ENCODE peak calls at places on chromosome 12, in six cellular contexts. L is GM12865, F is nephron progenitor cell, C is psoas muscle, P is epithelial cell of esophagus, A is lower leg skin. O is an unnamed sample.

GRCh38 chr12:93149228-93149627 is 220.1 kb upstream of the EEA1 start:
- DNase-seq in L (no peak), F (no peak), C (no peak), P (no peak), A (no peak), O (no peak)

GRCh38 chr12:55043542-55043941 is 23.8 kb downstream of the NEUROD4 start:
- DNase-seq in L (no peak), F (no peak), C (no peak), P (no peak), A (peak), O (no peak)

GRCh38 chr12:116037941-116038837 is 239.3 kb downstream of the MED13L start:
- DNase-seq in L (no peak), F (no peak), C (no peak), P (no peak), A (no peak), O (no peak)

GRCh38 chr12:26648066-26648465 is 184.9 kb downstream of the ITPR2 start:
- DNase-seq in L (no peak), F (no peak), C (no peak), P (no peak), A (no peak), O (no peak)

GRCh38 chr12:1579626-1580025 is 14.8 kb downstream of the FBXL14 start:
- DNase-seq in L (no peak), F (no peak), C (no peak), P (no peak), A (no peak), O (no peak)

GRCh38 chr12:42798811-42799438 is 209.4 kb upstream of the PRICKLE1 start:
- DNase-seq in L (no peak), F (no peak), C (no peak), P (no peak), A (no peak), O (no peak)

GRCh38 chr12:25384038-25384953 is 133.6 kb upstream of the KRAS start:
- DNase-seq in L (no peak), F (no peak), C (no peak), P (peak), A (no peak), O (no peak)

GRCh38 chr12:92608418-92609091 is 94.2 kb upstream of the PLEKHG7 start:
- DNase-seq in L (peak), F (no peak), C (no peak), P (peak), A (no peak), O (peak)

GRCh38 chr12:54958048-54958658 is 26.4 kb downstream of the TESPA1 start:
- DNase-seq in L (peak), F (peak), C (no peak), P (peak), A (no peak), O (peak)

GRCh38 chr12:39816671-39817185 is 197.1 kb upstream of the ABCD2 start:
- DNase-seq in L (no peak), F (no peak), C (no peak), P (no peak), A (no peak), O (no peak)

GRCh38 chr12:121238086-121238485 is 28.2 kb downstream of the P2RX4 start:
- DNase-seq in L (no peak), F (no peak), C (no peak), P (no peak), A (no peak), O (no peak)

GRCh38 chr12:91072931-91073330 is 15.1 kb upstream of the KERA start:
- DNase-seq in L (no peak), F (no peak), C (no peak), P (no peak), A (no peak), O (no peak)

GRCh38 chr12:59651230-59651920 is 55.5 kb downstream of the SLC16A7 start:
- DNase-seq in L (no peak), F (no peak), C (no peak), P (peak), A (no peak), O (no peak)

GRCh38 chr12:59086124-59086523 is 165.8 kb upstream of the LRIG3 start:
- DNase-seq in L (no peak), F (no peak), C (no peak), P (peak), A (no peak), O (no peak)

GRCh38 chr12:1575287-1575798 is 19.0 kb downstream of the FBXL14 start:
- DNase-seq in L (no peak), F (no peak), C (no peak), P (no peak), A (no peak), O (no peak)

GRCh38 chr12:121190523-121191031 is 19.4 kb upstream of the P2RX4 start:
- DNase-seq in L (peak), F (no peak), C (no peak), P (peak), A (no peak), O (no peak)

GRCh38 chr12:102454330-102454729 is 26.0 kb downstream of the IGF1 start:
- DNase-seq in L (no peak), F (no peak), C (no peak), P (no peak), A (no peak), O (no peak)

GRCh38 chr12:131443019-131444000 is 267.6 kb upstream of the SFSWAP start:
- DNase-seq in L (no peak), F (no peak), C (peak), P (no peak), A (no peak), O (no peak)

GRCh38 chr12:9932270-9932669 is at the start of gene CLEC2A:
- DNase-seq in L (no peak), F (no peak), C (no peak), P (no peak), A (no peak), O (no peak)

GRCh38 chr12:54418441-54419087 is 502 bp downstream of the ITGA5 start:
- DNase-seq in L (no peak), F (no peak), C (no peak), P (no peak), A (no peak), O (no peak)

GRCh38 chr12:18752280-18752920 is 14.5 kb downstream of the CAPZA3 start:
- DNase-seq in L (no peak), F (no peak), C (no peak), P (peak), A (no peak), O (no peak)

GRCh38 chr12:47102406-47102805 is 22.6 kb upstream of the AMIGO2 start:
- DNase-seq in L (no peak), F (no peak), C (no peak), P (no peak), A (no peak), O (no peak)

GRCh38 chr12:127296591-127296990 is 970.4 kb upstream of the TMEM132C start:
- DNase-seq in L (no peak), F (no peak), C (no peak), P (no peak), A (no peak), O (no peak)

GRCh38 chr12:132071001-132071810 is 72.9 kb downstream of the DDX51 start:
- DNase-seq in L (peak), F (no peak), C (no peak), P (no peak), A (no peak), O (peak)

GRCh38 chr12:41932470-41932991 is 212.1 kb downstream of the GXYLT1 start:
- DNase-seq in L (peak), F (peak), C (peak), P (peak), A (peak), O (peak)

GRCh38 chr12:11652351-11653040 is 3.0 kb downstream of the ETV6 start:
- DNase-seq in L (peak), F (no peak), C (no peak), P (no peak), A (peak), O (peak)

GRCh38 chr12:19190292-19191031 is 60.9 kb downstream of the PLEKHA5 start:
- DNase-seq in L (no peak), F (no peak), C (no peak), P (peak), A (no peak), O (no peak)

GRCh38 chr12:104622942-104623341 is 166.2 kb downstream of the CHST11 start:
- DNase-seq in L (no peak), F (no peak), C (no peak), P (no peak), A (no peak), O (no peak)

GRCh38 chr12:24195063-24195462 is 245.6 kb upstream of the SOX5 start:
- DNase-seq in L (no peak), F (no peak), C (no peak), P (no peak), A (no peak), O (no peak)

GRCh38 chr12:101924647-101925046 is 47.3 kb downstream of the DRAM1 start:
- DNase-seq in L (no peak), F (no peak), C (no peak), P (no peak), A (no peak), O (no peak)

GRCh38 chr12:68636268-68636667 is 25.6 kb downstream of the RAP1B start:
- DNase-seq in L (no peak), F (no peak), C (no peak), P (peak), A (no peak), O (no peak)

GRCh38 chr12:12265571-12266388 is 1.1 kb downstream of the LRP6 start:
- DNase-seq in L (peak), F (no peak), C (no peak), P (peak), A (no peak), O (peak)

GRCh38 chr12:53995311-53996187 is 4.4 kb upstream of the HOXC9 start:
- DNase-seq in L (no peak), F (peak), C (peak), P (no peak), A (no peak), O (no peak)

GRCh38 chr12:107807471-107808150 is 33.1 kb downstream of the ASCL4 start:
- DNase-seq in L (no peak), F (no peak), C (no peak), P (no peak), A (no peak), O (no peak)
- TF ChIP-seq CTCF in L (no peak), F (no peak), C (no peak), P (no peak), A (no peak), O (no peak)

GRCh38 chr12:119476951-119477350 is 116.6 kb upstream of the TMEM233 start:
- DNase-seq in L (no peak), F (no peak), C (no peak), P (no peak), A (no peak), O (no peak)
- TF ChIP-seq CTCF in L (no peak), F (no peak), C (no peak), P (no peak), A (no peak), O (no peak)

GRCh38 chr12:100404769-100405407 is 48.0 kb downstream of the SLC17A8 start:
- DNase-seq in L (peak), F (peak), C (no peak), P (peak), A (no peak), O (peak)
- TF ChIP-seq CTCF in L (peak), F (peak), C (peak), P (peak), A (no peak), O (peak)

GRCh38 chr12:123119808-123120207 is 31.1 kb downstream of the PITPNM2 start:
- DNase-seq in L (peak), F (no peak), C (no peak), P (no peak), A (no peak), O (peak)
- TF ChIP-seq CTCF in L (no peak), F (no peak), C (no peak), P (no peak), A (no peak), O (no peak)

O was measured in GM13977.